ENCODE peak calls at places on chromosomes 6 and 20, in five cellular contexts. U is CD8-positive, alpha-beta T cell; X is cardiac muscle cell; D is left cardiac atrium; J is activated naive CD4-positive, alpha-beta T cell treated with anti-CD3 and anti-CD28 coated beads for 36 hours. N is an unnamed sample.

GRCh38 chr20:39605908-39606307 is 643.8 kb downstream of the DHX35 start:
- DNase-seq in U (no peak), X (no peak), D (no peak), J (no peak), N (no peak)

GRCh38 chr6:4401408-4402367 is 266.3 kb upstream of the ECI2 start:
- DNase-seq in U (no peak), X (no peak), D (peak), J (no peak), N (peak)

GRCh38 chr20:2470051-2470431 is 548 bp downstream of the SNRPB start:
- DNase-seq in U (peak), X (peak), D (peak), J (peak), N (no peak)

GRCh38 chr6:131061771-131062160 is 1.3 kb downstream of the EPB41L2 start:
- DNase-seq in U (no peak), X (no peak), D (no peak), J (no peak), N (no peak)

GRCh38 chr6:14881399-14881798 is 364.5 kb upstream of the JARID2 start:
- DNase-seq in U (no peak), X (no peak), D (no peak), J (no peak), N (no peak)

GRCh38 chr20:13117200-13117599 is 103.9 kb upstream of the ISM1 start:
- DNase-seq in U (no peak), X (no peak), D (no peak), J (no peak), N (no peak)

GRCh38 chr20:59219206-59219605 is 55.6 kb downstream of the ZNF831 start:
- DNase-seq in U (no peak), X (no peak), D (no peak), J (no peak), N (no peak)

GRCh38 chr20:17542993-17543412 is 11.8 kb upstream of the BFSP1 start:
- DNase-seq in U (no peak), X (no peak), D (no peak), J (no peak), N (no peak)

GRCh38 chr20:34129518-34130162 is 17.6 kb upstream of the EIF2S2 start:
- DNase-seq in U (peak), X (peak), D (peak), J (peak), N (peak)

GRCh38 chr20:62741701-62742491 is 33.3 kb downstream of the NTSR1 start:
- DNase-seq in U (no peak), X (no peak), D (peak), J (no peak), N (peak)

GRCh38 chr6:21200056-21200870 is 393.3 kb upstream of the SOX4 start:
- DNase-seq in U (no peak), X (peak), D (no peak), J (no peak), N (no peak)

GRCh38 chr6:127967708-127968107 is 66.8 kb upstream of the THEMIS start:
- DNase-seq in U (no peak), X (no peak), D (no peak), J (no peak), N (no peak)

GRCh38 chr6:26223677-26224546 is 136.7 kb downstream of the HFE start:
- DNase-seq in U (peak), X (peak), D (peak), J (peak), N (peak)

GRCh38 chr6:22079788-22080187 is 217.0 kb downstream of the PRL start:
- DNase-seq in U (no peak), X (no peak), D (peak), J (no peak), N (no peak)

GRCh38 chr6:37695857-37696219 is 1.8 kb downstream of the MDGA1 start:
- DNase-seq in U (no peak), X (no peak), D (no peak), J (peak), N (no peak)

N was measured in left ventricle myocardium inferior.